ENCODE peak calls at places on chromosomes 6 and 20, in ten cellular contexts. One of them, this sample, is unnamed.

GRCh38 chr6:51619042-51619799 is 468.2 kb downstream of the PKHD1 start:
- DNase-seq in HFFc6: no peak
- DNase-seq in activated CD8-positive, alpha-beta memory T cell treated with anti-CD3 and anti-CD28 coated beads for 4 hours: no peak
- DNase-seq in cardiac septum: no peak
- DNase-seq in fibroblast of lung: no peak
- DNase-seq in HEK293T: no peak
- DNase-seq in NCI-H748 treated with DMSO at 0.1 percent for 48 hours: no peak
- DNase-seq in effector CD4-positive, alpha-beta T cell: no peak
- DNase-seq in naive B cell: no peak
- DNase-seq in activated CD4-positive, alpha-beta T cell treated with anti-CD3 and anti-CD28 coated beads for 1 hour: no peak
- DNase-seq in this sample: no peak

GRCh38 chr6:157198425-157199279 is 124.7 kb downstream of the TMEM242 start:
- DNase-seq in effector CD4-positive, alpha-beta T cell: no peak
- DNase-seq in cardiac septum: no peak
- DNase-seq in HFFc6: no peak
- DNase-seq in NCI-H748 treated with DMSO at 0.1 percent for 48 hours: peak
- DNase-seq in fibroblast of lung: no peak
- DNase-seq in HEK293T: no peak
- DNase-seq in naive B cell: no peak
- DNase-seq in activated CD8-positive, alpha-beta memory T cell treated with anti-CD3 and anti-CD28 coated beads for 4 hours: no peak
- DNase-seq in activated CD4-positive, alpha-beta T cell treated with anti-CD3 and anti-CD28 coated beads for 1 hour: no peak
- DNase-seq in this sample: no peak

GRCh38 chr20:51301026-51301425 is 241.5 kb downstream of the NFATC2 start:
- DNase-seq in effector CD4-positive, alpha-beta T cell: no peak
- DNase-seq in HFFc6: no peak
- DNase-seq in fibroblast of lung: no peak
- DNase-seq in HEK293T: no peak
- DNase-seq in naive B cell: no peak
- DNase-seq in NCI-H748 treated with DMSO at 0.1 percent for 48 hours: no peak
- DNase-seq in activated CD8-positive, alpha-beta memory T cell treated with anti-CD3 and anti-CD28 coated beads for 4 hours: no peak
- DNase-seq in activated CD4-positive, alpha-beta T cell treated with anti-CD3 and anti-CD28 coated beads for 1 hour: no peak
- DNase-seq in cardiac septum: no peak
- DNase-seq in this sample: no peak

GRCh38 chr20:37426106-37426505 is 80.2 kb downstream of the SRC start:
- DNase-seq in NCI-H748 treated with DMSO at 0.1 percent for 48 hours: no peak
- DNase-seq in HEK293T: no peak
- DNase-seq in effector CD4-positive, alpha-beta T cell: no peak
- DNase-seq in cardiac septum: no peak
- DNase-seq in activated CD4-positive, alpha-beta T cell treated with anti-CD3 and anti-CD28 coated beads for 1 hour: no peak
- DNase-seq in fibroblast of lung: no peak
- DNase-seq in activated CD8-positive, alpha-beta memory T cell treated with anti-CD3 and anti-CD28 coated beads for 4 hours: no peak
- DNase-seq in naive B cell: no peak
- DNase-seq in HFFc6: no peak
- DNase-seq in this sample: no peak

GRCh38 chr20:52655365-52655764 is 316.8 kb upstream of the TSHZ2 start:
- DNase-seq in cardiac septum: no peak
- DNase-seq in effector CD4-positive, alpha-beta T cell: no peak
- DNase-seq in HFFc6: no peak
- DNase-seq in naive B cell: no peak
- DNase-seq in HEK293T: no peak
- DNase-seq in NCI-H748 treated with DMSO at 0.1 percent for 48 hours: no peak
- DNase-seq in activated CD8-positive, alpha-beta memory T cell treated with anti-CD3 and anti-CD28 coated beads for 4 hours: no peak
- DNase-seq in activated CD4-positive, alpha-beta T cell treated with anti-CD3 and anti-CD28 coated beads for 1 hour: no peak
- DNase-seq in fibroblast of lung: no peak
- DNase-seq in this sample: no peak

GRCh38 chr6:56241106-56241812 is 6.1 kb downstream of the COL21A1 start:
- DNase-seq in effector CD4-positive, alpha-beta T cell: no peak
- DNase-seq in NCI-H748 treated with DMSO at 0.1 percent for 48 hours: peak
- DNase-seq in cardiac septum: no peak
- DNase-seq in activated CD4-positive, alpha-beta T cell treated with anti-CD3 and anti-CD28 coated beads for 1 hour: no peak
- DNase-seq in HFFc6: no peak
- DNase-seq in fibroblast of lung: no peak
- DNase-seq in activated CD8-positive, alpha-beta memory T cell treated with anti-CD3 and anti-CD28 coated beads for 4 hours: no peak
- DNase-seq in naive B cell: no peak
- DNase-seq in HEK293T: no peak
- DNase-seq in this sample: no peak

GRCh38 chr20:40251284-40251932 is 437.6 kb downstream of the MAFB start:
- DNase-seq in HFFc6: no peak
- DNase-seq in activated CD4-positive, alpha-beta T cell treated with anti-CD3 and anti-CD28 coated beads for 1 hour: no peak
- DNase-seq in HEK293T: peak
- DNase-seq in NCI-H748 treated with DMSO at 0.1 percent for 48 hours: peak
- DNase-seq in cardiac septum: no peak
- DNase-seq in effector CD4-positive, alpha-beta T cell: no peak
- DNase-seq in naive B cell: no peak
- DNase-seq in activated CD8-positive, alpha-beta memory T cell treated with anti-CD3 and anti-CD28 coated beads for 4 hours: no peak
- DNase-seq in fibroblast of lung: no peak
- DNase-seq in this sample: no peak

GRCh38 chr20:588932-589672 is 21.0 kb downstream of the TCF15 start:
- DNase-seq in HEK293T: no peak
- DNase-seq in activated CD4-positive, alpha-beta T cell treated with anti-CD3 and anti-CD28 coated beads for 1 hour: no peak
- DNase-seq in naive B cell: no peak
- DNase-seq in cardiac septum: no peak
- DNase-seq in HFFc6: no peak
- DNase-seq in fibroblast of lung: no peak
- DNase-seq in activated CD8-positive, alpha-beta memory T cell treated with anti-CD3 and anti-CD28 coated beads for 4 hours: no peak
- DNase-seq in effector CD4-positive, alpha-beta T cell: no peak
- DNase-seq in NCI-H748 treated with DMSO at 0.1 percent for 48 hours: no peak
- DNase-seq in this sample: no peak

GRCh38 chr6:148309301-148309700 is 33.3 kb upstream of the SASH1 start:
- DNase-seq in activated CD4-positive, alpha-beta T cell treated with anti-CD3 and anti-CD28 coated beads for 1 hour: no peak
- DNase-seq in activated CD8-positive, alpha-beta memory T cell treated with anti-CD3 and anti-CD28 coated beads for 4 hours: no peak
- DNase-seq in naive B cell: no peak
- DNase-seq in HFFc6: no peak
- DNase-seq in HEK293T: no peak
- DNase-seq in fibroblast of lung: no peak
- DNase-seq in effector CD4-positive, alpha-beta T cell: no peak
- DNase-seq in cardiac septum: no peak
- DNase-seq in NCI-H748 treated with DMSO at 0.1 percent for 48 hours: no peak
- DNase-seq in this sample: no peak

GRCh38 chr20:41406896-41407444 is 40.4 kb upstream of the EMILIN3 start:
- DNase-seq in HEK293T: no peak
- DNase-seq in activated CD4-positive, alpha-beta T cell treated with anti-CD3 and anti-CD28 coated beads for 1 hour: no peak
- DNase-seq in cardiac septum: no peak
- DNase-seq in NCI-H748 treated with DMSO at 0.1 percent for 48 hours: no peak
- DNase-seq in HFFc6: no peak
- DNase-seq in activated CD8-positive, alpha-beta memory T cell treated with anti-CD3 and anti-CD28 coated beads for 4 hours: no peak
- DNase-seq in effector CD4-positive, alpha-beta T cell: no peak
- DNase-seq in naive B cell: no peak
- DNase-seq in fibroblast of lung: no peak
- DNase-seq in this sample: no peak

GRCh38 chr6:33374359-33374910 is 17.2 kb upstream of the KIFC1 start:
- DNase-seq in fibroblast of lung: no peak
- DNase-seq in activated CD4-positive, alpha-beta T cell treated with anti-CD3 and anti-CD28 coated beads for 1 hour: no peak
- DNase-seq in cardiac septum: no peak
- DNase-seq in effector CD4-positive, alpha-beta T cell: no peak
- DNase-seq in NCI-H748 treated with DMSO at 0.1 percent for 48 hours: no peak
- DNase-seq in HFFc6: no peak
- DNase-seq in activated CD8-positive, alpha-beta memory T cell treated with anti-CD3 and anti-CD28 coated beads for 4 hours: no peak
- DNase-seq in naive B cell: no peak
- DNase-seq in HEK293T: no peak
- DNase-seq in this sample: no peak

GRCh38 chr20:37362231-37362792 is 16.4 kb downstream of the SRC start:
- DNase-seq in HFFc6: no peak
- DNase-seq in effector CD4-positive, alpha-beta T cell: no peak
- DNase-seq in fibroblast of lung: no peak
- DNase-seq in activated CD4-positive, alpha-beta T cell treated with anti-CD3 and anti-CD28 coated beads for 1 hour: no peak
- DNase-seq in NCI-H748 treated with DMSO at 0.1 percent for 48 hours: no peak
- DNase-seq in activated CD8-positive, alpha-beta memory T cell treated with anti-CD3 and anti-CD28 coated beads for 4 hours: no peak
- DNase-seq in HEK293T: no peak
- DNase-seq in cardiac septum: no peak
- DNase-seq in naive B cell: no peak
- DNase-seq in this sample: no peak

GRCh38 chr20:23697947-23698346 is 9.1 kb upstream of the CST4 start:
- DNase-seq in effector CD4-positive, alpha-beta T cell: no peak
- DNase-seq in HEK293T: no peak
- DNase-seq in cardiac septum: no peak
- DNase-seq in activated CD4-positive, alpha-beta T cell treated with anti-CD3 and anti-CD28 coated beads for 1 hour: no peak
- DNase-seq in activated CD8-positive, alpha-beta memory T cell treated with anti-CD3 and anti-CD28 coated beads for 4 hours: no peak
- DNase-seq in NCI-H748 treated with DMSO at 0.1 percent for 48 hours: no peak
- DNase-seq in fibroblast of lung: no peak
- DNase-seq in HFFc6: no peak
- DNase-seq in naive B cell: no peak
- DNase-seq in this sample: no peak

GRCh38 chr6:140538926-140539325 is 1164.5 kb upstream of the CITED2 start:
- DNase-seq in activated CD4-positive, alpha-beta T cell treated with anti-CD3 and anti-CD28 coated beads for 1 hour: no peak
- DNase-seq in HFFc6: peak
- DNase-seq in cardiac septum: no peak
- DNase-seq in NCI-H748 treated with DMSO at 0.1 percent for 48 hours: no peak
- DNase-seq in fibroblast of lung: peak
- DNase-seq in activated CD8-positive, alpha-beta memory T cell treated with anti-CD3 and anti-CD28 coated beads for 4 hours: no peak
- DNase-seq in effector CD4-positive, alpha-beta T cell: no peak
- DNase-seq in HEK293T: no peak
- DNase-seq in naive B cell: no peak
- DNase-seq in this sample: no peak

GRCh38 chr20:23114018-23114417 is 27.9 kb upstream of the CD93 start:
- DNase-seq in HEK293T: no peak
- DNase-seq in cardiac septum: peak
- DNase-seq in HFFc6: no peak
- DNase-seq in naive B cell: no peak
- DNase-seq in NCI-H748 treated with DMSO at 0.1 percent for 48 hours: no peak
- DNase-seq in fibroblast of lung: no peak
- DNase-seq in effector CD4-positive, alpha-beta T cell: no peak
- DNase-seq in activated CD8-positive, alpha-beta memory T cell treated with anti-CD3 and anti-CD28 coated beads for 4 hours: no peak
- DNase-seq in activated CD4-positive, alpha-beta T cell treated with anti-CD3 and anti-CD28 coated beads for 1 hour: no peak
- DNase-seq in this sample: no peak

GRCh38 chr6:129766959-129767728 is 57.2 kb upstream of the ARHGAP18 start:
- DNase-seq in naive B cell: peak
- DNase-seq in effector CD4-positive, alpha-beta T cell: peak
- DNase-seq in NCI-H748 treated with DMSO at 0.1 percent for 48 hours: peak
- DNase-seq in cardiac septum: no peak
- DNase-seq in HFFc6: peak
- DNase-seq in activated CD4-positive, alpha-beta T cell treated with anti-CD3 and anti-CD28 coated beads for 1 hour: peak
- DNase-seq in fibroblast of lung: peak
- DNase-seq in activated CD8-positive, alpha-beta memory T cell treated with anti-CD3 and anti-CD28 coated beads for 4 hours: peak
- DNase-seq in HEK293T: peak
- DNase-seq in this sample: peak

GRCh38 chr6:93496548-93496947 is 77.2 kb upstream of the EPHA7 start:
- DNase-seq in activated CD8-positive, alpha-beta memory T cell treated with anti-CD3 and anti-CD28 coated beads for 4 hours: no peak
- DNase-seq in activated CD4-positive, alpha-beta T cell treated with anti-CD3 and anti-CD28 coated beads for 1 hour: no peak
- DNase-seq in naive B cell: no peak
- DNase-seq in NCI-H748 treated with DMSO at 0.1 percent for 48 hours: no peak
- DNase-seq in HFFc6: no peak
- DNase-seq in HEK293T: no peak
- DNase-seq in cardiac septum: no peak
- DNase-seq in effector CD4-positive, alpha-beta T cell: no peak
- DNase-seq in fibroblast of lung: no peak
- DNase-seq in this sample: no peak

GRCh38 chr6:125944434-125944816 is 12.1 kb upstream of the HINT3 start:
- DNase-seq in cardiac septum: no peak
- DNase-seq in HFFc6: peak
- DNase-seq in fibroblast of lung: peak
- DNase-seq in naive B cell: no peak
- DNase-seq in NCI-H748 treated with DMSO at 0.1 percent for 48 hours: no peak
- DNase-seq in activated CD8-positive, alpha-beta memory T cell treated with anti-CD3 and anti-CD28 coated beads for 4 hours: no peak
- DNase-seq in effector CD4-positive, alpha-beta T cell: no peak
- DNase-seq in activated CD4-positive, alpha-beta T cell treated with anti-CD3 and anti-CD28 coated beads for 1 hour: no peak
- DNase-seq in HEK293T: no peak
- DNase-seq in this sample: no peak

GRCh38 chr20:40563296-40563950 is 125.6 kb downstream of the MAFB start:
- DNase-seq in cardiac septum: no peak
- DNase-seq in HFFc6: no peak
- DNase-seq in HEK293T: no peak
- DNase-seq in naive B cell: no peak
- DNase-seq in activated CD4-positive, alpha-beta T cell treated with anti-CD3 and anti-CD28 coated beads for 1 hour: no peak
- DNase-seq in fibroblast of lung: peak
- DNase-seq in NCI-H748 treated with DMSO at 0.1 percent for 48 hours: peak
- DNase-seq in activated CD8-positive, alpha-beta memory T cell treated with anti-CD3 and anti-CD28 coated beads for 4 hours: no peak
- DNase-seq in effector CD4-positive, alpha-beta T cell: no peak
- DNase-seq in this sample: no peak

GRCh38 chr6:166419268-166419667 is 36.5 kb upstream of the MPC1 start:
- DNase-seq in NCI-H748 treated with DMSO at 0.1 percent for 48 hours: no peak
- DNase-seq in cardiac septum: peak
- DNase-seq in effector CD4-positive, alpha-beta T cell: peak
- DNase-seq in HFFc6: no peak
- DNase-seq in activated CD4-positive, alpha-beta T cell treated with anti-CD3 and anti-CD28 coated beads for 1 hour: peak
- DNase-seq in activated CD8-positive, alpha-beta memory T cell treated with anti-CD3 and anti-CD28 coated beads for 4 hours: peak
- DNase-seq in fibroblast of lung: peak
- DNase-seq in HEK293T: no peak
- DNase-seq in naive B cell: no peak
- DNase-seq in this sample: peak

GRCh38 chr6:118844915-118845314 is 49.0 kb upstream of the ASF1A start:
- DNase-seq in effector CD4-positive, alpha-beta T cell: no peak
- DNase-seq in NCI-H748 treated with DMSO at 0.1 percent for 48 hours: no peak
- DNase-seq in fibroblast of lung: no peak
- DNase-seq in naive B cell: no peak
- DNase-seq in activated CD8-positive, alpha-beta memory T cell treated with anti-CD3 and anti-CD28 coated beads for 4 hours: no peak
- DNase-seq in activated CD4-positive, alpha-beta T cell treated with anti-CD3 and anti-CD28 coated beads for 1 hour: no peak
- DNase-seq in HFFc6: no peak
- DNase-seq in HEK293T: no peak
- DNase-seq in cardiac septum: no peak
- DNase-seq in this sample: peak

GRCh38 chr20:55740076-55740475 is 265.2 kb downstream of the CBLN4 start:
- DNase-seq in fibroblast of lung: no peak
- DNase-seq in NCI-H748 treated with DMSO at 0.1 percent for 48 hours: no peak
- DNase-seq in naive B cell: no peak
- DNase-seq in HEK293T: no peak
- DNase-seq in effector CD4-positive, alpha-beta T cell: no peak
- DNase-seq in cardiac septum: no peak
- DNase-seq in activated CD8-positive, alpha-beta memory T cell treated with anti-CD3 and anti-CD28 coated beads for 4 hours: no peak
- DNase-seq in activated CD4-positive, alpha-beta T cell treated with anti-CD3 and anti-CD28 coated beads for 1 hour: no peak
- DNase-seq in HFFc6: no peak
- DNase-seq in this sample: no peak

GRCh38 chr20:40326794-40327193 is 362.2 kb downstream of the MAFB start:
- DNase-seq in HEK293T: no peak
- DNase-seq in HFFc6: no peak
- DNase-seq in NCI-H748 treated with DMSO at 0.1 percent for 48 hours: no peak
- DNase-seq in effector CD4-positive, alpha-beta T cell: no peak
- DNase-seq in cardiac septum: no peak
- DNase-seq in naive B cell: no peak
- DNase-seq in activated CD8-positive, alpha-beta memory T cell treated with anti-CD3 and anti-CD28 coated beads for 4 hours: no peak
- DNase-seq in activated CD4-positive, alpha-beta T cell treated with anti-CD3 and anti-CD28 coated beads for 1 hour: no peak
- DNase-seq in fibroblast of lung: no peak
- DNase-seq in this sample: no peak

GRCh38 chr20:44720994-44721784 is 6.0 kb downstream of the CCN5 start:
- DNase-seq in naive B cell: no peak
- DNase-seq in activated CD8-positive, alpha-beta memory T cell treated with anti-CD3 and anti-CD28 coated beads for 4 hours: no peak
- DNase-seq in NCI-H748 treated with DMSO at 0.1 percent for 48 hours: no peak
- DNase-seq in HFFc6: peak
- DNase-seq in HEK293T: no peak
- DNase-seq in activated CD4-positive, alpha-beta T cell treated with anti-CD3 and anti-CD28 coated beads for 1 hour: no peak
- DNase-seq in effector CD4-positive, alpha-beta T cell: no peak
- DNase-seq in fibroblast of lung: peak
- DNase-seq in cardiac septum: no peak
- DNase-seq in this sample: no peak

GRCh38 chr6:125789576-125790402 is 971 bp upstream of the NCOA7 start:
- DNase-seq in cardiac septum: no peak
- DNase-seq in naive B cell: peak
- DNase-seq in activated CD8-positive, alpha-beta memory T cell treated with anti-CD3 and anti-CD28 coated beads for 4 hours: no peak
- DNase-seq in HFFc6: peak
- DNase-seq in activated CD4-positive, alpha-beta T cell treated with anti-CD3 and anti-CD28 coated beads for 1 hour: no peak
- DNase-seq in NCI-H748 treated with DMSO at 0.1 percent for 48 hours: peak
- DNase-seq in effector CD4-positive, alpha-beta T cell: peak
- DNase-seq in fibroblast of lung: peak
- DNase-seq in HEK293T: peak
- DNase-seq in this sample: peak

GRCh38 chr6:164130151-164130550 is 715.6 kb downstream of the QKI start:
- DNase-seq in fibroblast of lung: no peak
- DNase-seq in activated CD8-positive, alpha-beta memory T cell treated with anti-CD3 and anti-CD28 coated beads for 4 hours: no peak
- DNase-seq in effector CD4-positive, alpha-beta T cell: no peak
- DNase-seq in naive B cell: no peak
- DNase-seq in NCI-H748 treated with DMSO at 0.1 percent for 48 hours: no peak
- DNase-seq in cardiac septum: no peak
- DNase-seq in HFFc6: no peak
- DNase-seq in HEK293T: no peak
- DNase-seq in activated CD4-positive, alpha-beta T cell treated with anti-CD3 and anti-CD28 coated beads for 1 hour: no peak
- DNase-seq in this sample: no peak

GRCh38 chr20:23920936-23921335 is 41.4 kb upstream of the CST5 start:
- DNase-seq in NCI-H748 treated with DMSO at 0.1 percent for 48 hours: no peak
- DNase-seq in HFFc6: no peak
- DNase-seq in activated CD4-positive, alpha-beta T cell treated with anti-CD3 and anti-CD28 coated beads for 1 hour: no peak
- DNase-seq in effector CD4-positive, alpha-beta T cell: no peak
- DNase-seq in fibroblast of lung: no peak
- DNase-seq in HEK293T: no peak
- DNase-seq in naive B cell: no peak
- DNase-seq in cardiac septum: no peak
- DNase-seq in activated CD8-positive, alpha-beta memory T cell treated with anti-CD3 and anti-CD28 coated beads for 4 hours: no peak
- DNase-seq in this sample: no peak

GRCh38 chr6:14009416-14009815 is 84.7 kb downstream of the RNF182 start:
- DNase-seq in fibroblast of lung: no peak
- DNase-seq in activated CD4-positive, alpha-beta T cell treated with anti-CD3 and anti-CD28 coated beads for 1 hour: no peak
- DNase-seq in effector CD4-positive, alpha-beta T cell: no peak
- DNase-seq in activated CD8-positive, alpha-beta memory T cell treated with anti-CD3 and anti-CD28 coated beads for 4 hours: no peak
- DNase-seq in naive B cell: no peak
- DNase-seq in HFFc6: no peak
- DNase-seq in HEK293T: no peak
- DNase-seq in cardiac septum: no peak
- DNase-seq in NCI-H748 treated with DMSO at 0.1 percent for 48 hours: no peak
- DNase-seq in this sample: no peak

This sample was measured in stimulated activated effector memory CD8-positive, alpha-beta T cell treated with anti-CD3 and anti-CD28 coated beads, Interleukin-12 subunit alpha, Interleukin-12 subunit beta, amount 100 ng/mL, for 72 hours.